ENCODE peak calls at places on chromosomes 11 and 22, in ten cellular contexts. One of them, this sample, is unnamed.

GRCh38 chr11:74319139-74319538 is 7.7 kb upstream of the P4HA3 start:
- DNase-seq in lower lobe of right lung: no peak
- DNase-seq in activated T-helper 1 cell treated with anti-CD3 and anti-CD28 coated beads, Interleukin-12 subunit alpha, Interleukin-12 subunit beta, Interleukin-2, Interleukin-4 antibody, amounts not matched to agents 30 ng/mL and 10 ng/mL and 1 ng/mL, durations not matched to agents 14 hours and 24 hours and 36 hours: no peak
- DNase-seq in uterus: no peak
- DNase-seq in GM18507: no peak
- DNase-seq in renal cortical epithelial cell: peak; percentile 80
- DNase-seq in T-helper 9 cell: no peak
- DNase-seq in GM04504: peak; percentile 84
- DNase-seq in sciatic nerve: no peak
- DNase-seq in activated naive CD8-positive, alpha-beta T cell treated with anti-CD3 and anti-CD28 coated beads, Interleukin-2, amount 50 U/mL, for 24 hours: no peak
- DNase-seq in this sample: no peak

GRCh38 chr11:109197656-109198055 is 224.3 kb upstream of the C11orf87 start:
- DNase-seq in lower lobe of right lung: no peak
- DNase-seq in activated T-helper 1 cell treated with anti-CD3 and anti-CD28 coated beads, Interleukin-12 subunit alpha, Interleukin-12 subunit beta, Interleukin-2, Interleukin-4 antibody, amounts not matched to agents 30 ng/mL and 10 ng/mL and 1 ng/mL, durations not matched to agents 14 hours and 24 hours and 36 hours: no peak
- DNase-seq in uterus: no peak
- DNase-seq in GM18507: no peak
- DNase-seq in renal cortical epithelial cell: peak; percentile 42
- DNase-seq in T-helper 9 cell: no peak
- DNase-seq in GM04504: peak; percentile 13
- DNase-seq in sciatic nerve: no peak
- DNase-seq in activated naive CD8-positive, alpha-beta T cell treated with anti-CD3 and anti-CD28 coated beads, Interleukin-2, amount 50 U/mL, for 24 hours: no peak
- DNase-seq in this sample: peak; percentile 3

GRCh38 chr11:20025331-20025840 is 134.9 kb downstream of the DBX1 start:
- DNase-seq in lower lobe of right lung: no peak
- DNase-seq in activated T-helper 1 cell treated with anti-CD3 and anti-CD28 coated beads, Interleukin-12 subunit alpha, Interleukin-12 subunit beta, Interleukin-2, Interleukin-4 antibody, amounts not matched to agents 30 ng/mL and 10 ng/mL and 1 ng/mL, durations not matched to agents 14 hours and 24 hours and 36 hours: no peak
- DNase-seq in uterus: no peak
- DNase-seq in GM18507: no peak
- DNase-seq in renal cortical epithelial cell: no peak
- DNase-seq in T-helper 9 cell: no peak
- DNase-seq in GM04504: no peak
- DNase-seq in sciatic nerve: no peak
- DNase-seq in activated naive CD8-positive, alpha-beta T cell treated with anti-CD3 and anti-CD28 coated beads, Interleukin-2, amount 50 U/mL, for 24 hours: no peak
- DNase-seq in this sample: no peak

GRCh38 chr11:75924966-75925784 is 110.2 kb downstream of the UVRAG start:
- DNase-seq in lower lobe of right lung: no peak
- DNase-seq in activated T-helper 1 cell treated with anti-CD3 and anti-CD28 coated beads, Interleukin-12 subunit alpha, Interleukin-12 subunit beta, Interleukin-2, Interleukin-4 antibody, amounts not matched to agents 30 ng/mL and 10 ng/mL and 1 ng/mL, durations not matched to agents 14 hours and 24 hours and 36 hours: no peak
- DNase-seq in uterus: no peak
- DNase-seq in GM18507: no peak
- DNase-seq in renal cortical epithelial cell: peak; percentile 7
- DNase-seq in T-helper 9 cell: no peak
- DNase-seq in GM04504: no peak
- DNase-seq in sciatic nerve: no peak
- DNase-seq in activated naive CD8-positive, alpha-beta T cell treated with anti-CD3 and anti-CD28 coated beads, Interleukin-2, amount 50 U/mL, for 24 hours: no peak
- DNase-seq in this sample: peak; percentile 4

GRCh38 chr11:28981331-28981865 is 873.2 kb downstream of the METTL15 start:
- DNase-seq in lower lobe of right lung: no peak
- DNase-seq in activated T-helper 1 cell treated with anti-CD3 and anti-CD28 coated beads, Interleukin-12 subunit alpha, Interleukin-12 subunit beta, Interleukin-2, Interleukin-4 antibody, amounts not matched to agents 30 ng/mL and 10 ng/mL and 1 ng/mL, durations not matched to agents 14 hours and 24 hours and 36 hours: no peak
- DNase-seq in uterus: no peak
- DNase-seq in GM18507: no peak
- DNase-seq in renal cortical epithelial cell: no peak
- DNase-seq in T-helper 9 cell: no peak
- DNase-seq in GM04504: no peak
- DNase-seq in sciatic nerve: no peak
- DNase-seq in activated naive CD8-positive, alpha-beta T cell treated with anti-CD3 and anti-CD28 coated beads, Interleukin-2, amount 50 U/mL, for 24 hours: no peak
- DNase-seq in this sample: no peak

GRCh38 chr11:73528013-73528412 is 69.9 kb downstream of the FAM168A start:
- DNase-seq in lower lobe of right lung: no peak
- DNase-seq in activated T-helper 1 cell treated with anti-CD3 and anti-CD28 coated beads, Interleukin-12 subunit alpha, Interleukin-12 subunit beta, Interleukin-2, Interleukin-4 antibody, amounts not matched to agents 30 ng/mL and 10 ng/mL and 1 ng/mL, durations not matched to agents 14 hours and 24 hours and 36 hours: no peak
- DNase-seq in uterus: no peak
- DNase-seq in GM18507: no peak
- DNase-seq in renal cortical epithelial cell: no peak
- DNase-seq in T-helper 9 cell: no peak
- DNase-seq in GM04504: no peak
- DNase-seq in sciatic nerve: no peak
- DNase-seq in activated naive CD8-positive, alpha-beta T cell treated with anti-CD3 and anti-CD28 coated beads, Interleukin-2, amount 50 U/mL, for 24 hours: no peak
- DNase-seq in this sample: no peak

GRCh38 chr11:976431-977160 is 50.9 kb downstream of the AP2A2 start:
- DNase-seq in lower lobe of right lung: no peak
- DNase-seq in activated T-helper 1 cell treated with anti-CD3 and anti-CD28 coated beads, Interleukin-12 subunit alpha, Interleukin-12 subunit beta, Interleukin-2, Interleukin-4 antibody, amounts not matched to agents 30 ng/mL and 10 ng/mL and 1 ng/mL, durations not matched to agents 14 hours and 24 hours and 36 hours: no peak
- DNase-seq in uterus: no peak
- DNase-seq in GM18507: no peak
- DNase-seq in renal cortical epithelial cell: peak; percentile 50
- DNase-seq in T-helper 9 cell: no peak
- DNase-seq in GM04504: peak; percentile 27
- DNase-seq in sciatic nerve: peak; percentile 76
- DNase-seq in activated naive CD8-positive, alpha-beta T cell treated with anti-CD3 and anti-CD28 coated beads, Interleukin-2, amount 50 U/mL, for 24 hours: no peak
- DNase-seq in this sample: no peak

GRCh38 chr11:119377112-119377901 is 4.2 kb downstream of the USP2 start:
- DNase-seq in lower lobe of right lung: no peak
- DNase-seq in activated T-helper 1 cell treated with anti-CD3 and anti-CD28 coated beads, Interleukin-12 subunit alpha, Interleukin-12 subunit beta, Interleukin-2, Interleukin-4 antibody, amounts not matched to agents 30 ng/mL and 10 ng/mL and 1 ng/mL, durations not matched to agents 14 hours and 24 hours and 36 hours: no peak
- DNase-seq in uterus: no peak
- DNase-seq in GM18507: no peak
- DNase-seq in renal cortical epithelial cell: no peak
- DNase-seq in T-helper 9 cell: no peak
- DNase-seq in GM04504: no peak
- DNase-seq in sciatic nerve: peak; percentile 57
- DNase-seq in activated naive CD8-positive, alpha-beta T cell treated with anti-CD3 and anti-CD28 coated beads, Interleukin-2, amount 50 U/mL, for 24 hours: no peak
- DNase-seq in this sample: no peak

GRCh38 chr11:46210133-46210636 is 67.3 kb upstream of the CREB3L1 start:
- DNase-seq in lower lobe of right lung: no peak
- DNase-seq in activated T-helper 1 cell treated with anti-CD3 and anti-CD28 coated beads, Interleukin-12 subunit alpha, Interleukin-12 subunit beta, Interleukin-2, Interleukin-4 antibody, amounts not matched to agents 30 ng/mL and 10 ng/mL and 1 ng/mL, durations not matched to agents 14 hours and 24 hours and 36 hours: no peak
- DNase-seq in uterus: no peak
- DNase-seq in GM18507: no peak
- DNase-seq in renal cortical epithelial cell: peak; percentile 73
- DNase-seq in T-helper 9 cell: no peak
- DNase-seq in GM04504: peak; percentile 33
- DNase-seq in sciatic nerve: no peak
- DNase-seq in activated naive CD8-positive, alpha-beta T cell treated with anti-CD3 and anti-CD28 coated beads, Interleukin-2, amount 50 U/mL, for 24 hours: no peak
- DNase-seq in this sample: no peak

GRCh38 chr22:27499121-27499520 is 302.4 kb downstream of the MN1 start:
- DNase-seq in lower lobe of right lung: no peak
- DNase-seq in activated T-helper 1 cell treated with anti-CD3 and anti-CD28 coated beads, Interleukin-12 subunit alpha, Interleukin-12 subunit beta, Interleukin-2, Interleukin-4 antibody, amounts not matched to agents 30 ng/mL and 10 ng/mL and 1 ng/mL, durations not matched to agents 14 hours and 24 hours and 36 hours: no peak
- DNase-seq in uterus: no peak
- DNase-seq in GM18507: no peak
- DNase-seq in renal cortical epithelial cell: no peak
- DNase-seq in T-helper 9 cell: no peak
- DNase-seq in GM04504: no peak
- DNase-seq in sciatic nerve: no peak
- DNase-seq in activated naive CD8-positive, alpha-beta T cell treated with anti-CD3 and anti-CD28 coated beads, Interleukin-2, amount 50 U/mL, for 24 hours: no peak
- DNase-seq in this sample: no peak

This sample was measured in Caki2.